ENCODE peak calls at places on chromosomes 13 and 19, in eight cellular contexts. L, X, A, R, Q, C, W and T are unnamed samples.

GRCh38 chr13:31765441-31765840 is 26.1 kb downstream of the RXFP2 start:
- DNase-seq in L (peak), X (peak), A (peak), R (no peak), Q (no peak), C (peak), W (peak), T (peak)

GRCh38 chr19:18388328-18389094 is 2.6 kb downstream of the GDF15 start:
- DNase-seq in L (peak), X (peak), A (no peak), R (peak), Q (peak), C (no peak), W (no peak), T (no peak)

GRCh38 chr13:22468055-22468454 is 712.7 kb upstream of the SGCG start:
- DNase-seq in L (no peak), X (no peak), A (no peak), R (no peak), Q (no peak), C (no peak), W (no peak), T (no peak)

GRCh38 chr19:5547881-5548280 is 19.9 kb downstream of the TINCR start:
- DNase-seq in L (peak), X (peak), A (peak), R (no peak), Q (peak), C (peak), W (peak), T (no peak)

GRCh38 chr13:87398047-87398446 is 273.1 kb upstream of the SLITRK5 start:
- DNase-seq in L (no peak), X (no peak), A (no peak), R (no peak), Q (no peak), C (no peak), W (no peak), T (no peak)

GRCh38 chr19:43527860-43528622 is 1.0 kb upstream of the ETHE1 start:
- DNase-seq in L (peak), X (no peak), A (no peak), R (no peak), Q (peak), C (no peak), W (no peak), T (no peak)

GRCh38 chr19:29576761-29577661 is 29.1 kb upstream of the POP4 start:
- DNase-seq in L (peak), X (no peak), A (peak), R (no peak), Q (no peak), C (no peak), W (peak), T (no peak)

GRCh38 chr13:96762876-96763275 is 231.4 kb downstream of the OXGR1 start:
- DNase-seq in L (peak), X (no peak), A (no peak), R (no peak), Q (no peak), C (no peak), W (no peak), T (no peak)

GRCh38 chr13:83232626-83233025 is 649.6 kb downstream of the SLITRK1 start:
- DNase-seq in L (no peak), X (no peak), A (no peak), R (no peak), Q (no peak), C (no peak), W (peak), T (no peak)

GRCh38 chr19:19207637-19208582 is 3.8 kb upstream of the NCAN start:
- DNase-seq in L (no peak), X (no peak), A (no peak), R (no peak), Q (no peak), C (no peak), W (no peak), T (no peak)

GRCh38 chr13:50226515-50227147 is 211.4 kb downstream of the KCNRG start:
- DNase-seq in L (no peak), X (no peak), A (no peak), R (no peak), Q (no peak), C (no peak), W (no peak), T (no peak)

GRCh38 chr13:110756268-110756667 is 42.8 kb downstream of the ING1 start:
- DNase-seq in L (peak), X (peak), A (peak), R (no peak), Q (no peak), C (peak), W (peak), T (peak)

GRCh38 chr19:33756177-33756576 is 40.5 kb upstream of the KCTD15 start:
- DNase-seq in L (no peak), X (no peak), A (no peak), R (no peak), Q (no peak), C (no peak), W (no peak), T (no peak)

GRCh38 chr19:48500830-48501445 is 10.7 kb downstream of the LMTK3 start:
- DNase-seq in L (no peak), X (no peak), A (no peak), R (no peak), Q (no peak), C (no peak), W (no peak), T (no peak)

GRCh38 chr13:31824705-31825512 is 85.6 kb downstream of the RXFP2 start:
- DNase-seq in L (peak), X (peak), A (peak), R (no peak), Q (no peak), C (no peak), W (peak), T (no peak)

GRCh38 chr19:29074579-29074978 is 138.4 kb downstream of the UQCRFS1 start:
- DNase-seq in L (no peak), X (no peak), A (no peak), R (no peak), Q (no peak), C (no peak), W (no peak), T (no peak)

GRCh38 chr13:25923217-25924085 is 128.4 kb downstream of the SHISA2 start:
- DNase-seq in L (no peak), X (no peak), A (no peak), R (no peak), Q (no peak), C (no peak), W (no peak), T (no peak)

GRCh38 chr13:25633108-25633507 is 261.3 kb downstream of the ATP8A2 start:
- DNase-seq in L (no peak), X (peak), A (peak), R (no peak), Q (no peak), C (peak), W (no peak), T (no peak)

GRCh38 chr19:51398096-51398704 is 7.8 kb upstream of the C19orf84 start:
- DNase-seq in L (peak), X (no peak), A (no peak), R (no peak), Q (no peak), C (no peak), W (peak), T (no peak)

GRCh38 chr13:82627183-82627582 is 1255.1 kb downstream of the SLITRK1 start:
- DNase-seq in L (peak), X (peak), A (peak), R (no peak), Q (no peak), C (peak), W (peak), T (peak)

GRCh38 chr13:28636677-28637317 is 22.1 kb upstream of the POMP start:
- DNase-seq in L (peak), X (peak), A (peak), R (no peak), Q (peak), C (peak), W (peak), T (peak)

GRCh38 chr19:46861691-46862503 is 1.1 kb downstream of the ARHGAP35 start:
- DNase-seq in L (peak), X (peak), A (no peak), R (no peak), Q (peak), C (no peak), W (no peak), T (no peak)

GRCh38 chr19:51560339-51560738 is 10.7 kb upstream of the ZNF175 start:
- DNase-seq in L (no peak), X (no peak), A (no peak), R (no peak), Q (no peak), C (no peak), W (no peak), T (no peak)

GRCh38 chr19:5354403-5354802 is 13.8 kb upstream of the PTPRS start:
- DNase-seq in L (peak), X (no peak), A (peak), R (no peak), Q (no peak), C (no peak), W (no peak), T (no peak)

GRCh38 chr13:98217597-98217996 is 40.5 kb upstream of the RNF113B start:
- DNase-seq in L (no peak), X (no peak), A (no peak), R (no peak), Q (no peak), C (no peak), W (no peak), T (no peak)

GRCh38 chr19:33175156-33175782 is 18.9 kb upstream of the LRP3 start:
- DNase-seq in L (no peak), X (no peak), A (no peak), R (no peak), Q (no peak), C (no peak), W (no peak), T (no peak)

GRCh38 chr13:70729369-70729768 is 621.1 kb upstream of the KLHL1 start:
- DNase-seq in L (no peak), X (no peak), A (no peak), R (no peak), Q (no peak), C (no peak), W (no peak), T (no peak)

GRCh38 chr13:55653497-55653896 is 1487.2 kb upstream of the PRR20A start:
- DNase-seq in L (no peak), X (no peak), A (no peak), R (no peak), Q (no peak), C (no peak), W (no peak), T (no peak)

GRCh38 chr13:35930665-35931631 is 200.2 kb downstream of the DCLK1 start:
- DNase-seq in L (peak), X (no peak), A (no peak), R (no peak), Q (no peak), C (no peak), W (peak), T (no peak)

GRCh38 chr13:21176982-21177284 is 475 bp downstream of the MRPL57 start:
- DNase-seq in L (no peak), X (no peak), A (no peak), R (no peak), Q (no peak), C (no peak), W (no peak), T (no peak)

GRCh38 chr19:782195-783043 is 14.8 kb upstream of the PTBP1 start:
- DNase-seq in L (peak), X (peak), A (no peak), R (no peak), Q (no peak), C (no peak), W (peak), T (no peak)

GRCh38 chr13:50396001-50396400 is 380.8 kb downstream of the KCNRG start:
- DNase-seq in L (no peak), X (no peak), A (no peak), R (no peak), Q (no peak), C (no peak), W (no peak), T (no peak)

GRCh38 chr13:80309926-80310325 is 31.0 kb downstream of the SPRY2 start:
- DNase-seq in L (no peak), X (no peak), A (no peak), R (no peak), Q (no peak), C (no peak), W (no peak), T (no peak)

GRCh38 chr19:55674841-55675660 is at the start of gene EPN1:
- DNase-seq in L (peak), X (peak), A (peak), R (peak), Q (peak), C (peak), W (peak), T (peak)

GRCh38 chr19:55673889-55674288 is 1.1 kb upstream of the EPN1 start:
- DNase-seq in L (no peak), X (no peak), A (no peak), R (no peak), Q (no peak), C (no peak), W (no peak), T (no peak)

GRCh38 chr19:55675661-55676354 is 782 bp downstream of the EPN1 start:
- DNase-seq in L (no peak), X (no peak), A (no peak), R (no peak), Q (no peak), C (no peak), W (no peak), T (no peak)

GRCh38 chr19:55673465-55673864 is 1.6 kb upstream of the EPN1 start:
- DNase-seq in L (no peak), X (no peak), A (no peak), R (no peak), Q (no peak), C (no peak), W (no peak), T (no peak)

GRCh38 chr19:55674459-55674840 is 576 bp upstream of the EPN1 start:
- DNase-seq in L (no peak), X (no peak), A (no peak), R (no peak), Q (no peak), C (no peak), W (no peak), T (no peak)
- H3K4me3 ChIP-seq in L (peak), X (peak), A (peak), R (peak), Q (peak), C (peak), W (peak), T (peak)

DNA sequence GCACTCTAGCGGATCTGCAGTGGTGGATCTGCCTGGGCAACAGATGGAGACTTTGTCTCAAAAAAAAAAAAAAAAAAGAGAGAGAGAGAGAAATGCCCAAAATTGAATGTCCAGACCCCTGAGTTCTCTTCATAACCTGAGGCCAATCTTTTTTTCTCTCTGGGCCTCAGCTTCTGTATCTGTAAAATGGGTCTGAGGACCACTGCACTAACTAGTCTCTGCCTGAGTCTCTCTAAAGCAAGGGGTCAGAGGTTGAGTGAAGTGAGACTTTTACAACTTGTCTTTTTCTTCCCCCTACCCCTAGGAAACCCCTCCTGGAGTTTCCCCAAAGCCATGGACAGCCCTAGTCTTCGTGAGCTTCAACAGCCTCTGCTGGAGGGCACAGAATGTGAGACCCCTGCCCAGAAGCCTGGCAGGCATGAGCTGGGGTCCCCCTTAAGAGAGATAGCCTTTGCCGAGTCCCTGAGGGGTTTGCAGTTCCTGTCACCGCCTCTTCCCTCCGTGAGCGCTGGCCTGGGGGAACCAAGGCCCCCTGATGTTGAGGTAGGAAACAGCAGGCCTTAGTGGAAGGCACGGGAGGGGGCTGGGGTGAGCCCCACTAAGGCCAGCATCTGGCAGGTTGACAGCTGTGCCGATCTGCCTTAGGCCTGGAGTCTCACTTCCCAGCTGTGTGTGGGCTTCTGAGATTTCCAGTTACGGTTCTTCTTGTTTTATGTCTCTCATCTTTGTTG is 1.8 kb downstream of the TMEM91 start:
- DNase-seq in L (no peak), X (no peak), A (no peak), R (no peak), Q (no peak), C (no peak), W (no peak), T (no peak)
- TF ChIP-seq CTCF in L (no peak), X (peak), A (peak), R (no peak), Q (no peak), C (peak), W (peak), T (no peak)

GRCh38 chr19:13098291-13099072 is 4.2 kb downstream of the LYL1 start:
- DNase-seq in L (peak), X (peak), A (no peak), R (no peak), Q (no peak), C (no peak), W (no peak), T (no peak)
- H3K4me3 ChIP-seq in L (no peak), X (no peak), A (no peak), R (peak), Q (peak), C (no peak), W (no peak), T (no peak)

GRCh38 chr19:35114656-35115537 is 726 bp upstream of the FXYD3 start:
- DNase-seq in L (peak), X (peak), A (peak), R (peak), Q (peak), C (peak), W (peak), T (no peak)
- TF ChIP-seq CTCF in L (peak), X (peak), A (peak), R (no peak), Q (peak), C (peak), W (peak), T (peak)

GRCh38 chr19:13963603-13964105 is 11.3 kb downstream of the DCAF15 start:
- DNase-seq in L (no peak), X (no peak), A (no peak), R (no peak), Q (no peak), C (no peak), W (no peak), T (no peak)

GRCh38 chr19:13959962-13960862 is 7.9 kb downstream of the DCAF15 start:
- DNase-seq in L (no peak), X (no peak), A (no peak), R (no peak), Q (no peak), C (no peak), W (no peak), T (no peak)

GRCh38 chr19:13960863-13961784 is 8.8 kb downstream of the DCAF15 start:
- DNase-seq in L (no peak), X (no peak), A (no peak), R (no peak), Q (no peak), C (no peak), W (no peak), T (no peak)

GRCh38 chr19:13962738-13963602 is 10.7 kb downstream of the DCAF15 start:
- DNase-seq in L (no peak), X (peak), A (no peak), R (no peak), Q (no peak), C (peak), W (peak), T (no peak)

GRCh38 chr19:13961826-13962737 is 9.8 kb downstream of the DCAF15 start:
- DNase-seq in L (no peak), X (no peak), A (no peak), R (no peak), Q (no peak), C (no peak), W (peak), T (no peak)
- H3K4me3 ChIP-seq in L (no peak), X (no peak), A (no peak), R (peak), Q (no peak), C (peak), W (no peak), T (no peak)

DNA sequence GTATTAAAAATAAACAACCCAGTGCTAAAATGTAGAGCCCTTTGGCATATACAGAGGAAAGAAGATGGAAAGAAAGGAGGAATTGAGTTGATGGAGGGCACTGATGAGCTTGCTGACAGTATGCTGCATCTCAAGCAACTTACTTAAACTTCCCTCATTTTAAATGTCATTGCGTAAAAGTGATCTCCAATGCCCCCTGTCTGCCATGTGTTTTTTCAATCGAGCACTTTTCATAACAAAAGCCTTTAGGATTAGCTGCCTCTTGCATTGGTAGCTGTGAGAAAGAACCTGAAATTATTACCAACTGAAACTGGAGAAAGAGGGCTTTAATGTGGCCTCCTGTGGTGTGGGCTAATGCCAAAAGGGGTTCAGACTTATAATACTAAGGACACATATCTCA is 541.6 kb downstream of the SUCLA2 start:
- DNase-seq in L (peak), X (peak), A (no peak), R (no peak), Q (no peak), C (no peak), W (peak), T (no peak)
- TF ChIP-seq CTCF in L (peak), X (peak), A (peak), R (no peak), Q (no peak), C (peak), W (peak), T (peak)

GRCh38 chr19:3801412-3802096 is 15.4 kb upstream of the MATK start:
- DNase-seq in L (no peak), X (no peak), A (peak), R (peak), Q (peak), C (no peak), W (no peak), T (no peak)
- H3K4me3 ChIP-seq in L (peak), X (no peak), A (no peak), R (peak), Q (no peak), C (no peak), W (no peak), T (peak)

GRCh38 chr13:73473016-73473415 is 414.2 kb downstream of the KLF5 start:
- DNase-seq in L (no peak), X (no peak), A (no peak), R (no peak), Q (no peak), C (no peak), W (no peak), T (no peak)
- TF ChIP-seq CTCF in L (no peak), X (no peak), A (no peak), R (no peak), Q (no peak), C (no peak), W (no peak), T (no peak)

DNA sequence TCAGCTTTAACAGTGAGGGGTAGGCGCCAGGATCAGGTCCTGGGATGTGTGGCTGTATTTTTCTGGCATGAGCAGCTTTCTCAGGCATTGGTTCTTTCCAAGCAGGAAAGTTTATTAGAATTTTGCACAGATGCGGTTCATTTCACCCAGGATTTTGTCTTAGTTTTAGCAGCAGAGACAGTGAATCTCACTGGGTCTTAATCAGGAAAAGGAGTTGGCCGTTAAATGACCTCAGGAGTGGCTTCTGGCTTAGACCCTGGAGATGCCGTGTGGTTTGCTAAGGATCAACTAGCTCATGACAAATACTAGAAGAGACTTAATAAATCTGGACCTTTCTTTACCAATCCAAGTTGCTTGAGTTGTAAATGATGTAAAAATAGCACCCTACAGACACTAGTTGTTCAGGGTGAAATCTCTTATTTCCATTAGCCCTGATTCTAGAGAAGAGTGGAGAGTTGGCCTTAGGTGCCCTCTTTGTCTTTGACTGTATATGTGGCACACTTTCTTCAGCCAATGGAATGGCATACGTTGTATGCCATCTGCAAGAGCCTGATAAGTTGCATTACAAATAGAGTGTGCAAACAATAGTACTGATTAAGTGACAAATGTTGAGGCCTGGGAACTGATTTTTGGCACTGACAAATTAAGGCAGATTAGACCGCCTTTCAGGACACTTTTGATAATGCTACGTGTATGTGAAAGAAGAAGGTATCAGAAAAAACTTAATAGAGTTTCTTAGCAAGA is 34.0 kb downstream of the LRCH1 start:
- DNase-seq in L (no peak), X (no peak), A (no peak), R (no peak), Q (no peak), C (no peak), W (no peak), T (no peak)
- H3K4me3 ChIP-seq in L (no peak), X (no peak), A (no peak), R (no peak), Q (no peak), C (no peak), W (no peak), T (no peak)